ENCODE peak calls at places on chromosome 1, in seven cellular contexts. G is stimulated activated CD4-positive, alpha-beta T cell treated with anti-CD3 and anti-CD28 coated beads, Interleukin-1b, Interleukin-23, amount 100 ng/mL, for 4 hours; S is mesothelial cell of epicardium; B is RCC 7860; M is CD4-positive, alpha-beta T cell; E is tibial artery; Y is cardiac muscle cell. N is an unnamed sample.

GRCh38 chr1:12229835-12230548 is at the start of gene VPS13D:
- DNase-seq in G (peak; percentile 86), S (peak; percentile 79), B (peak; percentile 36), M (peak; percentile 81), E (peak; percentile 87), Y (peak; percentile 94), N (peak; percentile 83)

GRCh38 chr1:89022167-89022959 is at the start of gene GBP3:
- DNase-seq in G (no peak), S (no peak), B (peak; percentile 54), M (no peak), E (no peak), Y (no peak), N (no peak)

GRCh38 chr1:159921251-159921650 is 4.1 kb downstream of the TAGLN2 start:
- DNase-seq in G (no peak), S (no peak), B (no peak), M (no peak), E (no peak), Y (no peak), N (no peak)

GRCh38 chr1:201214461-201214860 is 23.8 kb downstream of the IGFN1 start:
- DNase-seq in G (no peak), S (no peak), B (no peak), M (no peak), E (peak; percentile 25), Y (no peak), N (no peak)

GRCh38 chr1:159953866-159954515 is at the start of gene SLAMF9:
- DNase-seq in G (no peak), S (no peak), B (no peak), M (no peak), E (peak; percentile 29), Y (no peak), N (peak; percentile 68)

GRCh38 chr1:94098585-94099111 is 22.3 kb downstream of the ABCA4 start:
- DNase-seq in G (no peak), S (no peak), B (no peak), M (no peak), E (no peak), Y (no peak), N (no peak)

GRCh38 chr1:205053296-205053695 is 10.3 kb downstream of the CNTN2 start:
- DNase-seq in G (no peak), S (no peak), B (no peak), M (no peak), E (no peak), Y (no peak), N (no peak)

GRCh38 chr1:171801395-171801990 is 20.0 kb downstream of the METTL13 start:
- DNase-seq in G (no peak), S (no peak), B (peak; percentile 39), M (no peak), E (no peak), Y (peak; percentile 73), N (no peak)

GRCh38 chr1:11178021-11179015 is 10.8 kb upstream of the ANGPTL7 start:
- DNase-seq in G (no peak), S (no peak), B (no peak), M (no peak), E (no peak), Y (peak; percentile 73), N (no peak)

GRCh38 chr1:33349081-33349759 is 28.3 kb upstream of the A3GALT2 start:
- DNase-seq in G (peak; percentile 33), S (no peak), B (no peak), M (peak; percentile 37), E (peak; percentile 76), Y (peak; percentile 79), N (peak; percentile 80)

GRCh38 chr1:201769966-201770365 is 59.0 kb upstream of the IPO9 start:
- DNase-seq in G (no peak), S (no peak), B (no peak), M (no peak), E (peak; percentile 74), Y (no peak), N (no peak)

GRCh38 chr1:154703207-154703606 is 95.2 kb upstream of the ADAR start:
- DNase-seq in G (no peak), S (no peak), B (no peak), M (no peak), E (no peak), Y (peak; percentile 58), N (no peak)

GRCh38 chr1:212410231-212410825 is 4.4 kb downstream of the PACC1 start:
- DNase-seq in G (no peak), S (no peak), B (no peak), M (no peak), E (no peak), Y (no peak), N (no peak)

GRCh38 chr1:25081496-25081895 is 150.8 kb downstream of the SYF2 start:
- DNase-seq in G (no peak), S (no peak), B (no peak), M (no peak), E (no peak), Y (no peak), N (no peak)

GRCh38 chr1:30903343-30904034 is 5.1 kb downstream of the SDC3 start:
- DNase-seq in G (no peak), S (no peak), B (no peak), M (no peak), E (peak; percentile 37), Y (no peak), N (no peak)

GRCh38 chr1:214445201-214445600 is 106.2 kb downstream of the PTPN14 start:
- DNase-seq in G (no peak), S (no peak), B (peak; percentile 30), M (no peak), E (no peak), Y (no peak), N (no peak)

GRCh38 chr1:211237579-211237978 is 21.6 kb upstream of the RCOR3 start:
- DNase-seq in G (no peak), S (no peak), B (no peak), M (no peak), E (no peak), Y (no peak), N (no peak)

GRCh38 chr1:37919277-37919676 is 27.6 kb downstream of the INPP5B start:
- DNase-seq in G (no peak), S (no peak), B (no peak), M (no peak), E (no peak), Y (peak; percentile 16), N (no peak)

GRCh38 chr1:54971317-54971791 is 9.1 kb upstream of the TMEM61 start:
- DNase-seq in G (no peak), S (no peak), B (peak; percentile 51), M (no peak), E (no peak), Y (no peak), N (peak; percentile 29)

GRCh38 chr1:55034476-55035133 is 4.7 kb upstream of the PCSK9 start:
- DNase-seq in G (no peak), S (no peak), B (no peak), M (no peak), E (peak; percentile 7), Y (no peak), N (no peak)

GRCh38 chr1:33265780-33266605 is 9.7 kb downstream of the ZNF362 start:
- DNase-seq in G (no peak), S (no peak), B (no peak), M (no peak), E (peak; percentile 24), Y (no peak), N (no peak)

GRCh38 chr1:116496380-116496779 is 74.4 kb downstream of the CD58 start:
- DNase-seq in G (no peak), S (no peak), B (no peak), M (no peak), E (no peak), Y (no peak), N (no peak)

GRCh38 chr1:240927815-240928214 is 315.9 kb upstream of the GREM2 start:
- DNase-seq in G (no peak), S (no peak), B (no peak), M (no peak), E (no peak), Y (no peak), N (no peak)

GRCh38 chr1:97845805-97846204 is 75.0 kb downstream of the DPYD start:
- DNase-seq in G (no peak), S (no peak), B (no peak), M (no peak), E (no peak), Y (no peak), N (no peak)

GRCh38 chr1:42576935-42577334 is 81.3 kb upstream of the PPIH start:
- DNase-seq in G (no peak), S (no peak), B (no peak), M (no peak), E (no peak), Y (no peak), N (no peak)

GRCh38 chr1:70930062-70930461 is 117.6 kb downstream of the PTGER3 start:
- DNase-seq in G (no peak), S (no peak), B (no peak), M (no peak), E (no peak), Y (no peak), N (no peak)

GRCh38 chr1:40532062-40532389 is 589 bp downstream of the ZNF684 start:
- DNase-seq in G (no peak), S (no peak), B (no peak), M (no peak), E (no peak), Y (no peak), N (no peak)

GRCh38 chr1:185595835-185596667 is 138.1 kb upstream of the HMCN1 start:
- DNase-seq in G (no peak), S (no peak), B (peak; percentile 30), M (peak; percentile 48), E (no peak), Y (peak; percentile 73), N (no peak)